ENCODE peak calls at places on chromosomes 5 and 9, in seven cellular contexts. One of them, this sample, is unnamed.

GRCh38 chr9:1400983-1401382 is 350.8 kb downstream of the DMRT2 start:
- DNase-seq in cardiac muscle cell: no peak
- DNase-seq in stimulated activated CD4-positive, alpha-beta T cell treated with anti-CD3 and anti-CD28 coated beads, TNF-alpha, amount 100 ng/mL, for 4 hours: no peak
- DNase-seq in HEK293T: no peak
- DNase-seq in heart right ventricle: no peak
- DNase-seq in H54: no peak
- DNase-seq in psoas muscle: no peak
- DNase-seq in this sample: no peak

GRCh38 chr5:141479776-141480175 is 4.0 kb downstream of the PCDHGC3 start:
- DNase-seq in cardiac muscle cell: peak
- DNase-seq in stimulated activated CD4-positive, alpha-beta T cell treated with anti-CD3 and anti-CD28 coated beads, TNF-alpha, amount 100 ng/mL, for 4 hours: no peak
- DNase-seq in HEK293T: no peak
- DNase-seq in heart right ventricle: no peak
- DNase-seq in H54: no peak
- DNase-seq in psoas muscle: no peak
- DNase-seq in this sample: no peak

GRCh38 chr5:135225856-135226560 is 173.0 kb downstream of the MACROH2A1 start:
- DNase-seq in cardiac muscle cell: peak
- DNase-seq in stimulated activated CD4-positive, alpha-beta T cell treated with anti-CD3 and anti-CD28 coated beads, TNF-alpha, amount 100 ng/mL, for 4 hours: no peak
- DNase-seq in HEK293T: no peak
- DNase-seq in heart right ventricle: no peak
- DNase-seq in H54: no peak
- DNase-seq in psoas muscle: no peak
- DNase-seq in this sample: no peak

GRCh38 chr9:3906437-3907213 is 380.8 kb upstream of the RFX3 start:
- DNase-seq in cardiac muscle cell: peak
- DNase-seq in stimulated activated CD4-positive, alpha-beta T cell treated with anti-CD3 and anti-CD28 coated beads, TNF-alpha, amount 100 ng/mL, for 4 hours: no peak
- DNase-seq in HEK293T: no peak
- DNase-seq in heart right ventricle: no peak
- DNase-seq in H54: peak
- DNase-seq in psoas muscle: no peak
- DNase-seq in this sample: no peak

GRCh38 chr9:137006116-137007003 is 10.0 kb upstream of the CLIC3 start:
- DNase-seq in cardiac muscle cell: peak
- DNase-seq in stimulated activated CD4-positive, alpha-beta T cell treated with anti-CD3 and anti-CD28 coated beads, TNF-alpha, amount 100 ng/mL, for 4 hours: no peak
- DNase-seq in HEK293T: no peak
- DNase-seq in heart right ventricle: no peak
- DNase-seq in H54: no peak
- DNase-seq in psoas muscle: no peak
- DNase-seq in this sample: no peak

GRCh38 chr9:6910032-6910431 is 152.3 kb downstream of the KDM4C start:
- DNase-seq in cardiac muscle cell: peak
- DNase-seq in stimulated activated CD4-positive, alpha-beta T cell treated with anti-CD3 and anti-CD28 coated beads, TNF-alpha, amount 100 ng/mL, for 4 hours: no peak
- DNase-seq in HEK293T: no peak
- DNase-seq in heart right ventricle: no peak
- DNase-seq in H54: no peak
- DNase-seq in psoas muscle: no peak
- DNase-seq in this sample: peak

GRCh38 chr9:77903666-77904248 is 127.9 kb downstream of the GNAQ start:
- DNase-seq in cardiac muscle cell: no peak
- DNase-seq in stimulated activated CD4-positive, alpha-beta T cell treated with anti-CD3 and anti-CD28 coated beads, TNF-alpha, amount 100 ng/mL, for 4 hours: no peak
- DNase-seq in HEK293T: no peak
- DNase-seq in heart right ventricle: no peak
- DNase-seq in H54: no peak
- DNase-seq in psoas muscle: no peak
- DNase-seq in this sample: no peak

GRCh38 chr5:78621269-78621871 is 27.2 kb downstream of the LHFPL2 start:
- DNase-seq in cardiac muscle cell: no peak
- DNase-seq in stimulated activated CD4-positive, alpha-beta T cell treated with anti-CD3 and anti-CD28 coated beads, TNF-alpha, amount 100 ng/mL, for 4 hours: no peak
- DNase-seq in HEK293T: no peak
- DNase-seq in heart right ventricle: no peak
- DNase-seq in H54: no peak
- DNase-seq in psoas muscle: no peak
- DNase-seq in this sample: no peak

GRCh38 chr5:15425802-15426201 is 74.2 kb upstream of the FBXL7 start:
- DNase-seq in cardiac muscle cell: peak
- DNase-seq in stimulated activated CD4-positive, alpha-beta T cell treated with anti-CD3 and anti-CD28 coated beads, TNF-alpha, amount 100 ng/mL, for 4 hours: no peak
- DNase-seq in HEK293T: no peak
- DNase-seq in heart right ventricle: no peak
- DNase-seq in H54: no peak
- DNase-seq in psoas muscle: no peak
- DNase-seq in this sample: no peak